ENCODE peak calls at places on chromosomes 1 and 21, in eight cellular contexts. One of them, this sample, is unnamed.

GRCh38 chr1:68173283-68174172 is 58.8 kb downstream of the WLS start:
- DNase-seq in tibial artery: no peak
- DNase-seq in substantia nigra: no peak
- DNase-seq in endothelial cell of umbilical vein: peak; percentile 85
- DNase-seq in heart right ventricle: no peak
- DNase-seq in ovary: no peak
- DNase-seq in adrenal gland: no peak
- DNase-seq in effector memory CD4-positive, alpha-beta T cell: no peak
- DNase-seq in this sample: no peak

GRCh38 chr1:89911186-89911976 is 83.5 kb upstream of the ZNF326 start:
- DNase-seq in tibial artery: no peak
- DNase-seq in substantia nigra: no peak
- DNase-seq in endothelial cell of umbilical vein: no peak
- DNase-seq in heart right ventricle: no peak
- DNase-seq in ovary: no peak
- DNase-seq in adrenal gland: no peak
- DNase-seq in effector memory CD4-positive, alpha-beta T cell: no peak
- DNase-seq in this sample: no peak

GRCh38 chr1:116515702-116516101 is 55.1 kb downstream of the CD58 start:
- DNase-seq in tibial artery: no peak
- DNase-seq in substantia nigra: no peak
- DNase-seq in endothelial cell of umbilical vein: no peak
- DNase-seq in heart right ventricle: no peak
- DNase-seq in ovary: no peak
- DNase-seq in adrenal gland: no peak
- DNase-seq in effector memory CD4-positive, alpha-beta T cell: peak; percentile 46
- DNase-seq in this sample: no peak

GRCh38 chr1:24872446-24872845 is 57.6 kb downstream of the RUNX3 start:
- DNase-seq in tibial artery: peak; percentile 63
- DNase-seq in substantia nigra: no peak
- DNase-seq in endothelial cell of umbilical vein: no peak
- DNase-seq in heart right ventricle: no peak
- DNase-seq in ovary: no peak
- DNase-seq in adrenal gland: peak; percentile 30
- DNase-seq in effector memory CD4-positive, alpha-beta T cell: no peak
- DNase-seq in this sample: no peak

GRCh38 chr21:28215214-28215954 is 777.3 kb downstream of the LTN1 start:
- DNase-seq in tibial artery: no peak
- DNase-seq in substantia nigra: no peak
- DNase-seq in endothelial cell of umbilical vein: no peak
- DNase-seq in heart right ventricle: no peak
- DNase-seq in ovary: no peak
- DNase-seq in adrenal gland: no peak
- DNase-seq in effector memory CD4-positive, alpha-beta T cell: no peak
- DNase-seq in this sample: peak; percentile 54

GRCh38 chr1:3038113-3038551 is 16.9 kb downstream of the ACTRT2 start:
- DNase-seq in tibial artery: peak; percentile 49
- DNase-seq in substantia nigra: no peak
- DNase-seq in endothelial cell of umbilical vein: no peak
- DNase-seq in heart right ventricle: no peak
- DNase-seq in ovary: no peak
- DNase-seq in adrenal gland: peak; percentile 12
- DNase-seq in effector memory CD4-positive, alpha-beta T cell: no peak
- DNase-seq in this sample: no peak

GRCh38 chr1:67489643-67490042 is 59.4 kb upstream of the SERBP1 start:
- DNase-seq in tibial artery: no peak
- DNase-seq in substantia nigra: no peak
- DNase-seq in endothelial cell of umbilical vein: peak; percentile 58
- DNase-seq in heart right ventricle: no peak
- DNase-seq in ovary: no peak
- DNase-seq in adrenal gland: peak; percentile 6
- DNase-seq in effector memory CD4-positive, alpha-beta T cell: no peak
- DNase-seq in this sample: no peak

GRCh38 chr1:243420968-243421675 is 165.3 kb downstream of the SDCCAG8 start:
- DNase-seq in tibial artery: no peak
- DNase-seq in substantia nigra: no peak
- DNase-seq in endothelial cell of umbilical vein: no peak
- DNase-seq in heart right ventricle: no peak
- DNase-seq in ovary: no peak
- DNase-seq in adrenal gland: no peak
- DNase-seq in effector memory CD4-positive, alpha-beta T cell: no peak
- DNase-seq in this sample: no peak

GRCh38 chr1:2097386-2098300 is 47.4 kb downstream of the PRKCZ start:
- DNase-seq in tibial artery: no peak
- DNase-seq in substantia nigra: no peak
- DNase-seq in endothelial cell of umbilical vein: no peak
- DNase-seq in heart right ventricle: peak; percentile 3
- DNase-seq in ovary: no peak
- DNase-seq in adrenal gland: no peak
- DNase-seq in effector memory CD4-positive, alpha-beta T cell: no peak
- DNase-seq in this sample: peak; percentile 10

GRCh38 chr1:64898107-64898861 is 68.1 kb downstream of the JAK1 start:
- DNase-seq in tibial artery: peak; percentile 95
- DNase-seq in substantia nigra: no peak
- DNase-seq in endothelial cell of umbilical vein: peak; percentile 98
- DNase-seq in heart right ventricle: peak; percentile 65
- DNase-seq in ovary: peak; percentile 76
- DNase-seq in adrenal gland: peak; percentile 96
- DNase-seq in effector memory CD4-positive, alpha-beta T cell: peak; percentile 35
- DNase-seq in this sample: peak; percentile 75

GRCh38 chr1:63746129-63746864 is 27.5 kb upstream of the ROR1 start:
- DNase-seq in tibial artery: no peak
- DNase-seq in substantia nigra: no peak
- DNase-seq in endothelial cell of umbilical vein: peak; percentile 99
- DNase-seq in heart right ventricle: no peak
- DNase-seq in ovary: no peak
- DNase-seq in adrenal gland: no peak
- DNase-seq in effector memory CD4-positive, alpha-beta T cell: no peak
- DNase-seq in this sample: peak; percentile 50

GRCh38 chr1:114189398-114189797 is 35.7 kb upstream of the SYT6 start:
- DNase-seq in tibial artery: no peak
- DNase-seq in substantia nigra: no peak
- DNase-seq in endothelial cell of umbilical vein: no peak
- DNase-seq in heart right ventricle: no peak
- DNase-seq in ovary: no peak
- DNase-seq in adrenal gland: no peak
- DNase-seq in effector memory CD4-positive, alpha-beta T cell: no peak
- DNase-seq in this sample: no peak

GRCh38 chr1:157798211-157798610 is 21.3 kb upstream of the FCRL2 start:
- DNase-seq in tibial artery: no peak
- DNase-seq in substantia nigra: no peak
- DNase-seq in endothelial cell of umbilical vein: no peak
- DNase-seq in heart right ventricle: no peak
- DNase-seq in ovary: no peak
- DNase-seq in adrenal gland: no peak
- DNase-seq in effector memory CD4-positive, alpha-beta T cell: no peak
- DNase-seq in this sample: peak; percentile 26

GRCh38 chr1:198893763-198894444 is 255.1 kb downstream of the PTPRC start:
- DNase-seq in tibial artery: no peak
- DNase-seq in substantia nigra: no peak
- DNase-seq in endothelial cell of umbilical vein: no peak
- DNase-seq in heart right ventricle: no peak
- DNase-seq in ovary: no peak
- DNase-seq in adrenal gland: no peak
- DNase-seq in effector memory CD4-positive, alpha-beta T cell: no peak
- DNase-seq in this sample: no peak

GRCh38 chr1:111758373-111758772 is 2.7 kb downstream of the DDX20 start:
- DNase-seq in tibial artery: no peak
- DNase-seq in substantia nigra: no peak
- DNase-seq in endothelial cell of umbilical vein: no peak
- DNase-seq in heart right ventricle: no peak
- DNase-seq in ovary: no peak
- DNase-seq in adrenal gland: no peak
- DNase-seq in effector memory CD4-positive, alpha-beta T cell: no peak
- DNase-seq in this sample: no peak

GRCh38 chr1:90174246-90174645 is 179.3 kb downstream of the ZNF326 start:
- DNase-seq in tibial artery: no peak
- DNase-seq in substantia nigra: no peak
- DNase-seq in endothelial cell of umbilical vein: no peak
- DNase-seq in heart right ventricle: no peak
- DNase-seq in ovary: no peak
- DNase-seq in adrenal gland: no peak
- DNase-seq in effector memory CD4-positive, alpha-beta T cell: no peak
- DNase-seq in this sample: no peak

GRCh38 chr1:72954943-72955342 is 672.6 kb upstream of the NEGR1 start:
- DNase-seq in tibial artery: no peak
- DNase-seq in substantia nigra: no peak
- DNase-seq in endothelial cell of umbilical vein: no peak
- DNase-seq in heart right ventricle: no peak
- DNase-seq in ovary: no peak
- DNase-seq in adrenal gland: no peak
- DNase-seq in effector memory CD4-positive, alpha-beta T cell: no peak
- DNase-seq in this sample: no peak

GRCh38 chr1:156768610-156769295 is 1.4 kb downstream of the PRCC start:
- DNase-seq in tibial artery: no peak
- DNase-seq in substantia nigra: no peak
- DNase-seq in endothelial cell of umbilical vein: no peak
- DNase-seq in heart right ventricle: no peak
- DNase-seq in ovary: no peak
- DNase-seq in adrenal gland: no peak
- DNase-seq in effector memory CD4-positive, alpha-beta T cell: no peak
- DNase-seq in this sample: no peak

GRCh38 chr21:41369105-41369914 is 7.5 kb downstream of the MX2 start:
- DNase-seq in tibial artery: peak; percentile 66
- DNase-seq in substantia nigra: no peak
- DNase-seq in endothelial cell of umbilical vein: no peak
- DNase-seq in heart right ventricle: peak; percentile 54
- DNase-seq in ovary: peak; percentile 53
- DNase-seq in adrenal gland: peak; percentile 10
- DNase-seq in effector memory CD4-positive, alpha-beta T cell: peak; percentile 21
- DNase-seq in this sample: no peak

GRCh38 chr1:247291835-247292561 is 36.1 kb downstream of the VN1R5 start:
- DNase-seq in tibial artery: peak; percentile 45
- DNase-seq in substantia nigra: no peak
- DNase-seq in endothelial cell of umbilical vein: no peak
- DNase-seq in heart right ventricle: no peak
- DNase-seq in ovary: no peak
- DNase-seq in adrenal gland: no peak
- DNase-seq in effector memory CD4-positive, alpha-beta T cell: no peak
- DNase-seq in this sample: no peak

GRCh38 chr1:184387069-184387870 is 441 bp downstream of the C1orf21 start:
- DNase-seq in tibial artery: peak; percentile 69
- DNase-seq in substantia nigra: no peak
- DNase-seq in endothelial cell of umbilical vein: peak; percentile 6
- DNase-seq in heart right ventricle: peak; percentile 58
- DNase-seq in ovary: peak; percentile 65
- DNase-seq in adrenal gland: peak; percentile 51
- DNase-seq in effector memory CD4-positive, alpha-beta T cell: no peak
- DNase-seq in this sample: no peak

GRCh38 chr1:28779751-28780150 is 32.2 kb upstream of the OPRD1 start:
- DNase-seq in tibial artery: peak; percentile 9
- DNase-seq in substantia nigra: no peak
- DNase-seq in endothelial cell of umbilical vein: no peak
- DNase-seq in heart right ventricle: no peak
- DNase-seq in ovary: no peak
- DNase-seq in adrenal gland: peak; percentile 13
- DNase-seq in effector memory CD4-positive, alpha-beta T cell: no peak
- DNase-seq in this sample: no peak
- H3K27ac ChIP-seq in tibial artery: no peak overlapping the region
- H3K27ac ChIP-seq in substantia nigra: no peak overlapping the region
- H3K27ac ChIP-seq in endothelial cell of umbilical vein: no peak overlapping the region
- H3K27ac ChIP-seq in heart right ventricle: no peak overlapping the region
- H3K27ac ChIP-seq in ovary: no peak overlapping the region
- H3K27ac ChIP-seq in adrenal gland: no peak overlapping the region
- H3K27ac ChIP-seq in effector memory CD4-positive, alpha-beta T cell: no peak overlapping the region
- H3K27ac ChIP-seq in this sample: no peak overlapping the region

GRCh38 chr1:228359613-228360532 is 46.8 kb downstream of the TRIM11 start:
- DNase-seq in tibial artery: no peak
- DNase-seq in substantia nigra: no peak
- DNase-seq in endothelial cell of umbilical vein: no peak
- DNase-seq in heart right ventricle: peak; percentile 36
- DNase-seq in ovary: no peak
- DNase-seq in adrenal gland: no peak
- DNase-seq in effector memory CD4-positive, alpha-beta T cell: no peak
- DNase-seq in this sample: no peak
- H3K27ac ChIP-seq in tibial artery: no peak overlapping the region
- H3K27ac ChIP-seq in substantia nigra: no peak overlapping the region
- H3K27ac ChIP-seq in endothelial cell of umbilical vein: no peak overlapping the region
- H3K27ac ChIP-seq in heart right ventricle: peak overlapping the region; percentile 88
- H3K27ac ChIP-seq in ovary: no peak overlapping the region
- H3K27ac ChIP-seq in adrenal gland: peak overlapping the region; percentile 79
- H3K27ac ChIP-seq in effector memory CD4-positive, alpha-beta T cell: no peak overlapping the region
- H3K27ac ChIP-seq in this sample: no peak overlapping the region

GRCh38 chr1:18211764-18212163 is 104.2 kb downstream of the IGSF21 start:
- DNase-seq in tibial artery: no peak
- DNase-seq in substantia nigra: no peak
- DNase-seq in endothelial cell of umbilical vein: no peak
- DNase-seq in heart right ventricle: no peak
- DNase-seq in ovary: no peak
- DNase-seq in adrenal gland: no peak
- DNase-seq in effector memory CD4-positive, alpha-beta T cell: no peak
- DNase-seq in this sample: no peak
- H3K27ac ChIP-seq in tibial artery: no peak overlapping the region
- H3K27ac ChIP-seq in substantia nigra: no peak overlapping the region
- H3K27ac ChIP-seq in endothelial cell of umbilical vein: no peak overlapping the region
- H3K27ac ChIP-seq in heart right ventricle: no peak overlapping the region
- H3K27ac ChIP-seq in ovary: no peak overlapping the region
- H3K27ac ChIP-seq in adrenal gland: no peak overlapping the region
- H3K27ac ChIP-seq in effector memory CD4-positive, alpha-beta T cell: no peak overlapping the region
- H3K27ac ChIP-seq in this sample: no peak overlapping the region

GRCh38 chr1:182387566-182387965 is 4.0 kb downstream of the GLUL start:
- DNase-seq in tibial artery: no peak
- DNase-seq in substantia nigra: no peak
- DNase-seq in endothelial cell of umbilical vein: no peak
- DNase-seq in heart right ventricle: no peak
- DNase-seq in ovary: no peak
- DNase-seq in adrenal gland: no peak
- DNase-seq in effector memory CD4-positive, alpha-beta T cell: no peak
- DNase-seq in this sample: no peak

GRCh38 chr1:182391028-182391361 is 595 bp downstream of the GLUL start:
- DNase-seq in tibial artery: no peak
- DNase-seq in substantia nigra: no peak
- DNase-seq in endothelial cell of umbilical vein: no peak
- DNase-seq in heart right ventricle: no peak
- DNase-seq in ovary: no peak
- DNase-seq in adrenal gland: no peak
- DNase-seq in effector memory CD4-positive, alpha-beta T cell: no peak
- DNase-seq in this sample: no peak

GRCh38 chr1:182391362-182392044 is at the start of gene GLUL:
- DNase-seq in tibial artery: peak; percentile 98
- DNase-seq in substantia nigra: peak; percentile 87
- DNase-seq in endothelial cell of umbilical vein: peak; percentile 94
- DNase-seq in heart right ventricle: peak; percentile 96
- DNase-seq in ovary: peak; percentile 98
- DNase-seq in adrenal gland: peak; percentile 95
- DNase-seq in effector memory CD4-positive, alpha-beta T cell: peak; percentile 49
- DNase-seq in this sample: no peak

GRCh38 chr1:182388392-182389134 is 3.0 kb downstream of the GLUL start:
- DNase-seq in tibial artery: no peak
- DNase-seq in substantia nigra: no peak
- DNase-seq in endothelial cell of umbilical vein: no peak
- DNase-seq in heart right ventricle: no peak
- DNase-seq in ovary: no peak
- DNase-seq in adrenal gland: no peak
- DNase-seq in effector memory CD4-positive, alpha-beta T cell: no peak
- DNase-seq in this sample: no peak

DNA sequence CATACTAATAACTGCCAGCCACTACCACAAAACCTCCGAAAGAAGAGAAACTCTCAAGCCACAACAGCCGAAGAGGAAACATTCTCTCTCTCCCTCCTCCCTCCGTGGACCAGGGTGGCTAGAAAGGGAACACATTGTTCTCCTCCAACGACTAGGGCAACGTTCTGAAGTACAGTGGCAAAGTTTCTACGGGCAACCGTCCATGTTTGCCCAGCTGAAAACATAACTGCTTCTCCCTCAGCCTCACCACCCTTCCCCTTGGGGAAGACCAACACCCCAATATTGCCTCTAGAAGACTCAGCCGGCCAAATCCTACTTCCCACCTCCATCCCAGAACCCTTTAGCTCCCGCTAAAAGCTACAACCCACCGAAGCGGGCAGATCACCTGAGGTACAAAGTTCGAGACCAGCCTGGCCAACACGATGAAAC is 2.0 kb downstream of the GLUL start:
- DNase-seq in tibial artery: peak; percentile 81
- DNase-seq in substantia nigra: no peak
- DNase-seq in endothelial cell of umbilical vein: peak; percentile 31
- DNase-seq in heart right ventricle: no peak
- DNase-seq in ovary: no peak
- DNase-seq in adrenal gland: no peak
- DNase-seq in effector memory CD4-positive, alpha-beta T cell: no peak
- DNase-seq in this sample: no peak
- H3K27ac ChIP-seq in tibial artery: peak overlapping the region; percentile 96
- H3K27ac ChIP-seq in substantia nigra: peak overlapping the region; percentile 97
- H3K27ac ChIP-seq in endothelial cell of umbilical vein: no peak overlapping the region
- H3K27ac ChIP-seq in heart right ventricle: peak overlapping the region; percentile 98
- H3K27ac ChIP-seq in ovary: peak overlapping the region; percentile 93
- H3K27ac ChIP-seq in adrenal gland: no peak overlapping the region
- H3K27ac ChIP-seq in effector memory CD4-positive, alpha-beta T cell: peak overlapping the region; percentile 26
- H3K27ac ChIP-seq in this sample: peak overlapping the region; percentile 13